ENCODE peak calls at places on chromosomes 1 and 21, in six cellular contexts. One of them, this sample, is unnamed.
A peak's percentile ranks its signal among the peaks of the same experiment; 100 is the strongest.

GRCh38 chr1:91779603-91780021 is 106.3 kb downstream of the TGFBR3 start:
- DNase-seq in stimulated activated CD4-positive, alpha-beta T cell treated with anti-CD3 and anti-CD28 coated beads, Interleukin-15, amount 100 ng/mL, for 1 hour: no peak
- DNase-seq in nucleus accumbens: no peak
- DNase-seq in HEK293T: no peak
- DNase-seq in fibroblast of lung: no peak
- DNase-seq in activated naive CD4-positive, alpha-beta T cell treated with anti-CD3 and anti-CD28 coated beads, Interleukin-2, amount 50 U/mL, for 16 hours: no peak
- DNase-seq in this sample: no peak

GRCh38 chr1:191368891-191369654 is 789.2 kb upstream of the RGS18 start:
- DNase-seq in stimulated activated CD4-positive, alpha-beta T cell treated with anti-CD3 and anti-CD28 coated beads, Interleukin-15, amount 100 ng/mL, for 1 hour: no peak
- DNase-seq in nucleus accumbens: no peak
- DNase-seq in HEK293T: no peak
- DNase-seq in fibroblast of lung: no peak
- DNase-seq in activated naive CD4-positive, alpha-beta T cell treated with anti-CD3 and anti-CD28 coated beads, Interleukin-2, amount 50 U/mL, for 16 hours: no peak
- DNase-seq in this sample: no peak

GRCh38 chr1:114037952-114038867 is 58.9 kb downstream of the OLFML3 start:
- DNase-seq in stimulated activated CD4-positive, alpha-beta T cell treated with anti-CD3 and anti-CD28 coated beads, Interleukin-15, amount 100 ng/mL, for 1 hour: no peak
- DNase-seq in nucleus accumbens: no peak
- DNase-seq in HEK293T: no peak
- DNase-seq in fibroblast of lung: no peak
- DNase-seq in activated naive CD4-positive, alpha-beta T cell treated with anti-CD3 and anti-CD28 coated beads, Interleukin-2, amount 50 U/mL, for 16 hours: no peak
- DNase-seq in this sample: no peak

GRCh38 chr1:183685112-183685713 is 32.1 kb upstream of the APOBEC4 start:
- DNase-seq in stimulated activated CD4-positive, alpha-beta T cell treated with anti-CD3 and anti-CD28 coated beads, Interleukin-15, amount 100 ng/mL, for 1 hour: no peak
- DNase-seq in nucleus accumbens: no peak
- DNase-seq in HEK293T: peak; percentile 78
- DNase-seq in fibroblast of lung: peak; percentile 72
- DNase-seq in activated naive CD4-positive, alpha-beta T cell treated with anti-CD3 and anti-CD28 coated beads, Interleukin-2, amount 50 U/mL, for 16 hours: no peak
- DNase-seq in this sample: no peak

GRCh38 chr1:227947678-227948492 is at the start of gene WNT9A:
- DNase-seq in stimulated activated CD4-positive, alpha-beta T cell treated with anti-CD3 and anti-CD28 coated beads, Interleukin-15, amount 100 ng/mL, for 1 hour: no peak
- DNase-seq in nucleus accumbens: no peak
- DNase-seq in HEK293T: peak; percentile 90
- DNase-seq in fibroblast of lung: peak; percentile 61
- DNase-seq in activated naive CD4-positive, alpha-beta T cell treated with anti-CD3 and anti-CD28 coated beads, Interleukin-2, amount 50 U/mL, for 16 hours: no peak
- DNase-seq in this sample: no peak

GRCh38 chr1:227898502-227899140 is 49.1 kb downstream of the WNT9A start:
- DNase-seq in stimulated activated CD4-positive, alpha-beta T cell treated with anti-CD3 and anti-CD28 coated beads, Interleukin-15, amount 100 ng/mL, for 1 hour: no peak
- DNase-seq in nucleus accumbens: no peak
- DNase-seq in HEK293T: no peak
- DNase-seq in fibroblast of lung: no peak
- DNase-seq in activated naive CD4-positive, alpha-beta T cell treated with anti-CD3 and anti-CD28 coated beads, Interleukin-2, amount 50 U/mL, for 16 hours: peak; percentile 1
- DNase-seq in this sample: peak; percentile 26

GRCh38 chr1:85220756-85221166 is 19.9 kb upstream of the SYDE2 start:
- DNase-seq in stimulated activated CD4-positive, alpha-beta T cell treated with anti-CD3 and anti-CD28 coated beads, Interleukin-15, amount 100 ng/mL, for 1 hour: no peak
- DNase-seq in nucleus accumbens: no peak
- DNase-seq in HEK293T: no peak
- DNase-seq in fibroblast of lung: peak; percentile 87
- DNase-seq in activated naive CD4-positive, alpha-beta T cell treated with anti-CD3 and anti-CD28 coated beads, Interleukin-2, amount 50 U/mL, for 16 hours: no peak
- DNase-seq in this sample: no peak

GRCh38 chr1:98110674-98111073 is 189.8 kb upstream of the DPYD start:
- DNase-seq in stimulated activated CD4-positive, alpha-beta T cell treated with anti-CD3 and anti-CD28 coated beads, Interleukin-15, amount 100 ng/mL, for 1 hour: no peak
- DNase-seq in nucleus accumbens: no peak
- DNase-seq in HEK293T: no peak
- DNase-seq in fibroblast of lung: peak; percentile 72
- DNase-seq in activated naive CD4-positive, alpha-beta T cell treated with anti-CD3 and anti-CD28 coated beads, Interleukin-2, amount 50 U/mL, for 16 hours: no peak
- DNase-seq in this sample: no peak

GRCh38 chr1:223712856-223713494 is 636 bp downstream of the CAPN2 start:
- DNase-seq in stimulated activated CD4-positive, alpha-beta T cell treated with anti-CD3 and anti-CD28 coated beads, Interleukin-15, amount 100 ng/mL, for 1 hour: no peak
- DNase-seq in nucleus accumbens: no peak
- DNase-seq in HEK293T: peak; percentile 58
- DNase-seq in fibroblast of lung: no peak
- DNase-seq in activated naive CD4-positive, alpha-beta T cell treated with anti-CD3 and anti-CD28 coated beads, Interleukin-2, amount 50 U/mL, for 16 hours: peak; percentile 38
- DNase-seq in this sample: no peak

GRCh38 chr1:151491641-151492040 is 19.5 kb upstream of the CGN start:
- DNase-seq in stimulated activated CD4-positive, alpha-beta T cell treated with anti-CD3 and anti-CD28 coated beads, Interleukin-15, amount 100 ng/mL, for 1 hour: no peak
- DNase-seq in nucleus accumbens: no peak
- DNase-seq in HEK293T: no peak
- DNase-seq in fibroblast of lung: no peak
- DNase-seq in activated naive CD4-positive, alpha-beta T cell treated with anti-CD3 and anti-CD28 coated beads, Interleukin-2, amount 50 U/mL, for 16 hours: no peak
- DNase-seq in this sample: no peak

GRCh38 chr1:15326691-15327530 is 79.9 kb downstream of the FHAD1 start:
- DNase-seq in stimulated activated CD4-positive, alpha-beta T cell treated with anti-CD3 and anti-CD28 coated beads, Interleukin-15, amount 100 ng/mL, for 1 hour: no peak
- DNase-seq in nucleus accumbens: no peak
- DNase-seq in HEK293T: no peak
- DNase-seq in fibroblast of lung: peak; percentile 27
- DNase-seq in activated naive CD4-positive, alpha-beta T cell treated with anti-CD3 and anti-CD28 coated beads, Interleukin-2, amount 50 U/mL, for 16 hours: no peak
- DNase-seq in this sample: no peak

GRCh38 chr1:36739703-36740289 is 257.1 kb upstream of the CSF3R start:
- DNase-seq in stimulated activated CD4-positive, alpha-beta T cell treated with anti-CD3 and anti-CD28 coated beads, Interleukin-15, amount 100 ng/mL, for 1 hour: no peak
- DNase-seq in nucleus accumbens: no peak
- DNase-seq in HEK293T: no peak
- DNase-seq in fibroblast of lung: no peak
- DNase-seq in activated naive CD4-positive, alpha-beta T cell treated with anti-CD3 and anti-CD28 coated beads, Interleukin-2, amount 50 U/mL, for 16 hours: no peak
- DNase-seq in this sample: no peak

GRCh38 chr1:151133339-151133761 is 13.1 kb downstream of the SEMA6C start:
- DNase-seq in stimulated activated CD4-positive, alpha-beta T cell treated with anti-CD3 and anti-CD28 coated beads, Interleukin-15, amount 100 ng/mL, for 1 hour: no peak
- DNase-seq in nucleus accumbens: no peak
- DNase-seq in HEK293T: no peak
- DNase-seq in fibroblast of lung: no peak
- DNase-seq in activated naive CD4-positive, alpha-beta T cell treated with anti-CD3 and anti-CD28 coated beads, Interleukin-2, amount 50 U/mL, for 16 hours: no peak
- DNase-seq in this sample: no peak

GRCh38 chr21:20396798-20397197 is 601.4 kb upstream of the NCAM2 start:
- DNase-seq in stimulated activated CD4-positive, alpha-beta T cell treated with anti-CD3 and anti-CD28 coated beads, Interleukin-15, amount 100 ng/mL, for 1 hour: no peak
- DNase-seq in nucleus accumbens: no peak
- DNase-seq in HEK293T: no peak
- DNase-seq in fibroblast of lung: no peak
- DNase-seq in activated naive CD4-positive, alpha-beta T cell treated with anti-CD3 and anti-CD28 coated beads, Interleukin-2, amount 50 U/mL, for 16 hours: no peak
- DNase-seq in this sample: no peak

GRCh38 chr1:2108877-2109580 is 58.8 kb downstream of the PRKCZ start:
- DNase-seq in stimulated activated CD4-positive, alpha-beta T cell treated with anti-CD3 and anti-CD28 coated beads, Interleukin-15, amount 100 ng/mL, for 1 hour: no peak
- DNase-seq in nucleus accumbens: no peak
- DNase-seq in HEK293T: no peak
- DNase-seq in fibroblast of lung: no peak
- DNase-seq in activated naive CD4-positive, alpha-beta T cell treated with anti-CD3 and anti-CD28 coated beads, Interleukin-2, amount 50 U/mL, for 16 hours: no peak
- DNase-seq in this sample: peak; percentile 26

GRCh38 chr21:26388731-26389231 is 184.3 kb downstream of the CYYR1 start:
- DNase-seq in stimulated activated CD4-positive, alpha-beta T cell treated with anti-CD3 and anti-CD28 coated beads, Interleukin-15, amount 100 ng/mL, for 1 hour: no peak
- DNase-seq in nucleus accumbens: no peak
- DNase-seq in HEK293T: no peak
- DNase-seq in fibroblast of lung: peak; percentile 29
- DNase-seq in activated naive CD4-positive, alpha-beta T cell treated with anti-CD3 and anti-CD28 coated beads, Interleukin-2, amount 50 U/mL, for 16 hours: no peak
- DNase-seq in this sample: no peak

GRCh38 chr1:66351913-66352312 is 182.0 kb upstream of the SGIP1 start:
- DNase-seq in stimulated activated CD4-positive, alpha-beta T cell treated with anti-CD3 and anti-CD28 coated beads, Interleukin-15, amount 100 ng/mL, for 1 hour: no peak
- DNase-seq in nucleus accumbens: no peak
- DNase-seq in HEK293T: no peak
- DNase-seq in fibroblast of lung: no peak
- DNase-seq in activated naive CD4-positive, alpha-beta T cell treated with anti-CD3 and anti-CD28 coated beads, Interleukin-2, amount 50 U/mL, for 16 hours: no peak
- DNase-seq in this sample: no peak

GRCh38 chr1:51346086-51346942 is 16.0 kb upstream of the TTC39A start:
- DNase-seq in stimulated activated CD4-positive, alpha-beta T cell treated with anti-CD3 and anti-CD28 coated beads, Interleukin-15, amount 100 ng/mL, for 1 hour: no peak
- DNase-seq in nucleus accumbens: no peak
- DNase-seq in HEK293T: no peak
- DNase-seq in fibroblast of lung: no peak
- DNase-seq in activated naive CD4-positive, alpha-beta T cell treated with anti-CD3 and anti-CD28 coated beads, Interleukin-2, amount 50 U/mL, for 16 hours: no peak
- DNase-seq in this sample: no peak

GRCh38 chr1:203996126-203996525 is 76.8 kb upstream of the SOX13 start:
- DNase-seq in stimulated activated CD4-positive, alpha-beta T cell treated with anti-CD3 and anti-CD28 coated beads, Interleukin-15, amount 100 ng/mL, for 1 hour: no peak
- DNase-seq in nucleus accumbens: peak; percentile 40
- DNase-seq in HEK293T: peak; percentile 47
- DNase-seq in fibroblast of lung: peak; percentile 28
- DNase-seq in activated naive CD4-positive, alpha-beta T cell treated with anti-CD3 and anti-CD28 coated beads, Interleukin-2, amount 50 U/mL, for 16 hours: no peak
- DNase-seq in this sample: no peak

GRCh38 chr1:11280719-11281376 is 7.8 kb downstream of the UBIAD1 start:
- DNase-seq in stimulated activated CD4-positive, alpha-beta T cell treated with anti-CD3 and anti-CD28 coated beads, Interleukin-15, amount 100 ng/mL, for 1 hour: no peak
- DNase-seq in nucleus accumbens: no peak
- DNase-seq in HEK293T: no peak
- DNase-seq in fibroblast of lung: no peak
- DNase-seq in activated naive CD4-positive, alpha-beta T cell treated with anti-CD3 and anti-CD28 coated beads, Interleukin-2, amount 50 U/mL, for 16 hours: no peak
- DNase-seq in this sample: no peak

GRCh38 chr1:175978926-175979325 is 228.2 kb downstream of the COP1 start:
- DNase-seq in stimulated activated CD4-positive, alpha-beta T cell treated with anti-CD3 and anti-CD28 coated beads, Interleukin-15, amount 100 ng/mL, for 1 hour: no peak
- DNase-seq in nucleus accumbens: no peak
- DNase-seq in HEK293T: no peak
- DNase-seq in fibroblast of lung: no peak
- DNase-seq in activated naive CD4-positive, alpha-beta T cell treated with anti-CD3 and anti-CD28 coated beads, Interleukin-2, amount 50 U/mL, for 16 hours: no peak
- DNase-seq in this sample: no peak

GRCh38 chr1:37650173-37650572 is 15.5 kb upstream of the RSPO1 start:
- DNase-seq in stimulated activated CD4-positive, alpha-beta T cell treated with anti-CD3 and anti-CD28 coated beads, Interleukin-15, amount 100 ng/mL, for 1 hour: no peak
- DNase-seq in nucleus accumbens: no peak
- DNase-seq in HEK293T: no peak
- DNase-seq in fibroblast of lung: no peak
- DNase-seq in activated naive CD4-positive, alpha-beta T cell treated with anti-CD3 and anti-CD28 coated beads, Interleukin-2, amount 50 U/mL, for 16 hours: no peak
- DNase-seq in this sample: no peak

GRCh38 chr1:23555225-23555801 is 4.0 kb downstream of the ID3 start:
- DNase-seq in stimulated activated CD4-positive, alpha-beta T cell treated with anti-CD3 and anti-CD28 coated beads, Interleukin-15, amount 100 ng/mL, for 1 hour: no peak
- DNase-seq in nucleus accumbens: no peak
- DNase-seq in HEK293T: no peak
- DNase-seq in fibroblast of lung: peak; percentile 61
- DNase-seq in activated naive CD4-positive, alpha-beta T cell treated with anti-CD3 and anti-CD28 coated beads, Interleukin-2, amount 50 U/mL, for 16 hours: no peak
- DNase-seq in this sample: no peak

GRCh38 chr1:228339059-228339704 is 67.5 kb downstream of the TRIM11 start:
- DNase-seq in stimulated activated CD4-positive, alpha-beta T cell treated with anti-CD3 and anti-CD28 coated beads, Interleukin-15, amount 100 ng/mL, for 1 hour: no peak
- DNase-seq in nucleus accumbens: no peak
- DNase-seq in HEK293T: no peak
- DNase-seq in fibroblast of lung: no peak
- DNase-seq in activated naive CD4-positive, alpha-beta T cell treated with anti-CD3 and anti-CD28 coated beads, Interleukin-2, amount 50 U/mL, for 16 hours: no peak
- DNase-seq in this sample: peak; percentile 20

GRCh38 chr1:180269848-180270766 is 40.0 kb downstream of the LHX4 start:
- DNase-seq in stimulated activated CD4-positive, alpha-beta T cell treated with anti-CD3 and anti-CD28 coated beads, Interleukin-15, amount 100 ng/mL, for 1 hour: no peak
- DNase-seq in nucleus accumbens: no peak
- DNase-seq in HEK293T: no peak
- DNase-seq in fibroblast of lung: no peak
- DNase-seq in activated naive CD4-positive, alpha-beta T cell treated with anti-CD3 and anti-CD28 coated beads, Interleukin-2, amount 50 U/mL, for 16 hours: no peak
- DNase-seq in this sample: no peak

GRCh38 chr21:42561742-42562141 is 48.1 kb downstream of the SLC37A1 start:
- DNase-seq in stimulated activated CD4-positive, alpha-beta T cell treated with anti-CD3 and anti-CD28 coated beads, Interleukin-15, amount 100 ng/mL, for 1 hour: no peak
- DNase-seq in nucleus accumbens: no peak
- DNase-seq in HEK293T: no peak
- DNase-seq in fibroblast of lung: no peak
- DNase-seq in activated naive CD4-positive, alpha-beta T cell treated with anti-CD3 and anti-CD28 coated beads, Interleukin-2, amount 50 U/mL, for 16 hours: no peak
- DNase-seq in this sample: no peak

GRCh38 chr21:31298618-31299269 is 45.3 kb downstream of the TIAM1 start:
- DNase-seq in stimulated activated CD4-positive, alpha-beta T cell treated with anti-CD3 and anti-CD28 coated beads, Interleukin-15, amount 100 ng/mL, for 1 hour: no peak
- DNase-seq in nucleus accumbens: no peak
- DNase-seq in HEK293T: no peak
- DNase-seq in fibroblast of lung: no peak
- DNase-seq in activated naive CD4-positive, alpha-beta T cell treated with anti-CD3 and anti-CD28 coated beads, Interleukin-2, amount 50 U/mL, for 16 hours: no peak
- DNase-seq in this sample: no peak

GRCh38 chr1:81754424-81754823 is 46.3 kb upstream of the ADGRL2 start:
- DNase-seq in stimulated activated CD4-positive, alpha-beta T cell treated with anti-CD3 and anti-CD28 coated beads, Interleukin-15, amount 100 ng/mL, for 1 hour: no peak
- DNase-seq in nucleus accumbens: no peak
- DNase-seq in HEK293T: no peak
- DNase-seq in fibroblast of lung: no peak
- DNase-seq in activated naive CD4-positive, alpha-beta T cell treated with anti-CD3 and anti-CD28 coated beads, Interleukin-2, amount 50 U/mL, for 16 hours: no peak
- DNase-seq in this sample: no peak

GRCh38 chr1:246459213-246459612 is 47.9 kb downstream of the SMYD3 start:
- DNase-seq in stimulated activated CD4-positive, alpha-beta T cell treated with anti-CD3 and anti-CD28 coated beads, Interleukin-15, amount 100 ng/mL, for 1 hour: no peak
- DNase-seq in nucleus accumbens: no peak
- DNase-seq in HEK293T: no peak
- DNase-seq in fibroblast of lung: no peak
- DNase-seq in activated naive CD4-positive, alpha-beta T cell treated with anti-CD3 and anti-CD28 coated beads, Interleukin-2, amount 50 U/mL, for 16 hours: no peak
- DNase-seq in this sample: no peak

GRCh38 chr21:31347435-31348032 is 3.5 kb upstream of the TIAM1 start:
- DNase-seq in stimulated activated CD4-positive, alpha-beta T cell treated with anti-CD3 and anti-CD28 coated beads, Interleukin-15, amount 100 ng/mL, for 1 hour: no peak
- DNase-seq in nucleus accumbens: no peak
- DNase-seq in HEK293T: peak; percentile 61
- DNase-seq in fibroblast of lung: peak; percentile 59
- DNase-seq in activated naive CD4-positive, alpha-beta T cell treated with anti-CD3 and anti-CD28 coated beads, Interleukin-2, amount 50 U/mL, for 16 hours: no peak
- DNase-seq in this sample: no peak

GRCh38 chr1:85992756-85993155 is 163.8 kb downstream of the COL24A1 start:
- DNase-seq in stimulated activated CD4-positive, alpha-beta T cell treated with anti-CD3 and anti-CD28 coated beads, Interleukin-15, amount 100 ng/mL, for 1 hour: no peak
- DNase-seq in nucleus accumbens: no peak
- DNase-seq in HEK293T: no peak
- DNase-seq in fibroblast of lung: peak; percentile 75
- DNase-seq in activated naive CD4-positive, alpha-beta T cell treated with anti-CD3 and anti-CD28 coated beads, Interleukin-2, amount 50 U/mL, for 16 hours: no peak
- DNase-seq in this sample: no peak

GRCh38 chr1:203148127-203148526 is 20.6 kb downstream of the ADORA1 start:
- DNase-seq in stimulated activated CD4-positive, alpha-beta T cell treated with anti-CD3 and anti-CD28 coated beads, Interleukin-15, amount 100 ng/mL, for 1 hour: no peak
- DNase-seq in nucleus accumbens: no peak
- DNase-seq in HEK293T: no peak
- DNase-seq in fibroblast of lung: no peak
- DNase-seq in activated naive CD4-positive, alpha-beta T cell treated with anti-CD3 and anti-CD28 coated beads, Interleukin-2, amount 50 U/mL, for 16 hours: no peak
- DNase-seq in this sample: no peak

GRCh38 chr1:210654176-210654786 is 325.6 kb downstream of the HHAT start:
- DNase-seq in stimulated activated CD4-positive, alpha-beta T cell treated with anti-CD3 and anti-CD28 coated beads, Interleukin-15, amount 100 ng/mL, for 1 hour: no peak
- DNase-seq in nucleus accumbens: no peak
- DNase-seq in HEK293T: no peak
- DNase-seq in fibroblast of lung: no peak
- DNase-seq in activated naive CD4-positive, alpha-beta T cell treated with anti-CD3 and anti-CD28 coated beads, Interleukin-2, amount 50 U/mL, for 16 hours: peak; percentile 32
- DNase-seq in this sample: no peak